ENCODE peak calls at places on chromosomes 7 and 10, in seven cellular contexts. I is fibroblast of lung, G is HepG2, K is mesenchymal stem cell, A is HCT116, V is neural progenitor cell, F is H9. W is an unnamed sample. For H3K9me3, the result is how much of the 10 kb centered on the place peaks cover.

GRCh38 chr7:155431711-155432110 is 26.2 kb upstream of the EN2 start:
- DNase-seq in K (no peak), F (no peak), G (no peak), V (no peak), A (no peak), I (no peak), W (no peak)

GRCh38 chr10:47283848-47284247 is 16.1 kb upstream of the GDF10 start:
- DNase-seq in A (no peak), V (no peak), K (no peak), G (no peak), I (no peak), F (no peak), W (no peak)

GRCh38 chr7:108211382-108212201 is 81.4 kb upstream of the LAMB4 start:
- DNase-seq in G (peak), V (no peak), F (peak), A (peak), K (peak), I (peak), W (peak)

GRCh38 chr7:26250239-26250638 is 41.4 kb upstream of the SNX10 start:
- DNase-seq in A (no peak), F (no peak), K (no peak), G (no peak), V (no peak), I (no peak), W (no peak)

GRCh38 chr10:8594711-8595110 is 540.2 kb downstream of the GATA3 start:
- DNase-seq in V (no peak), K (no peak), G (no peak), F (no peak), A (no peak), I (no peak), W (no peak)

GRCh38 chr10:102782698-102783540 is 39.2 kb downstream of the WBP1L start:
- DNase-seq in A (no peak), F (no peak), G (no peak), K (peak), V (no peak), I (peak), W (no peak)

GRCh38 chr10:5284311-5285057 is 80.3 kb upstream of the UCN3 start:
- DNase-seq in F (no peak), G (no peak), K (peak), V (no peak), A (no peak), I (peak), W (peak)

GRCh38 chr7:142807855-142808460 is 37.2 kb downstream of the PRSS2 start:
- DNase-seq in F (no peak), V (no peak), K (no peak), G (no peak), A (no peak), I (peak), W (peak)

GRCh38 chr7:130560972-130561371 is 69.1 kb downstream of the MEST start:
- DNase-seq in K (peak), G (peak), I (peak), A (peak), F (no peak), V (no peak), W (peak)

GRCh38 chr10:55146032-55146431 is 345.0 kb upstream of the PCDH15 start:
- DNase-seq in V (no peak), F (no peak), G (no peak), A (no peak), I (peak), K (peak), W (no peak)

GRCh38 chr10:5684971-5685763 is 529 bp downstream of the TASOR2 start:
- DNase-seq in F (peak), I (peak), G (peak), A (peak), V (peak), K (peak), W (peak)

GRCh38 chr10:113414481-113414990 is 138.3 kb upstream of the HABP2 start:
- DNase-seq in V (no peak), I (no peak), G (no peak), A (no peak), K (no peak), F (no peak), W (no peak)

GRCh38 chr10:123007558-123008378 is 827 bp downstream of the IKZF5 start:
- DNase-seq in F (peak), V (peak), G (peak), A (peak), I (peak), K (peak), W (peak)

DNA sequence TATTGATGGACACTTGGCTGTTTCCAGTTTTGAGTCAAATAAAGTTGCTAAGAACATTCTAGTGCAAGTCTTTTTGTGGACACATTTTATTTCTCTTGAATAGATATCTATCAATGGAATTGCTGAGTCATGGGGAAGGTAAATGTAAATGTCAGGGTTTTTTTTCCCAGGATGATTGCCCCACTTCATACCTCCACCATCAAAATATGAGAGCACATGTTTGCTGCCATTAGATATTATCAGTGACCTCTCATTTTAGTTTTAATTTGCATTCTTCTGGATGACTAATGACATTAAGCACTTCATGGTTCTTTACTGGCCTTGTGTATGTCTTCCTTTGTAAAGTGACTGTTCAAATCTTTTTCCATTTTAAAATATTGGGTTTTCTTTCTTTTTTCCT is 45.7 kb downstream of the PAPSS2 start:
- DNase-seq in G (no peak), I (peak), K (peak), A (no peak), F (no peak), V (no peak), W (peak)
- H3K4me2 ChIP-seq in G (no peak), I (peak), K (no peak), A (peak), F (no peak), V (no peak), W (no peak)

DNA sequence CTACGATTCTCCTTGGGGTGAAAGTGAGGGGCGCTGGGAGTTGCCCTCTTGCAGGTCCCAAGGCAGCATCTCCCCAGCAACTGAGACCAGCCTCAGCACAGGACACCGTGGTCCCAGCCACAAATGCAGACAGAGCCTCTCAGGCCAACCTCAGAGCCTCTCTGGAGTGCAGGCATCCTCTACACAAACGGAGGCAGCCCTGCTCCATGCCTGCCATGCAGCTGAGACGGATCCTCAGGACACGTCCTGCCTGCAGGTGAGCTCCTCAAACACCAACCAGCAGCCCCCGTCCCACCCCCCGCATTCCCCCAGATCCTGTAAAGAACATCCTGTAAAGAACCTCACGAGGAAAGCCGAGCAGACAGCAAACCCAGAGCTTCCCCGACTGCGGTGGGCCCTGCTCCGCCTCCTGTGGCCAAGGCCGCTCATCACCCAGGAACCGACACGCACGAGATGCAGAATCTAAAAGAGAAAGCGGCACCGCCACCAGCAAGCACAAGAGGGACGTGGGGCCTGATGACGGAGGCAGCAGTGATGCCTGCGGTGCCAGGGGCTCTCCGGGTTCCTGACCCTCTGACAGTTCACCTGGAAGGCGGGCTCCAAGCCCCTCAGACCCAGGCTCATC is 186.9 kb downstream of the PTPRN2 start:
- DNase-seq in K (no peak), I (no peak), A (no peak), V (no peak), G (no peak), F (no peak), W (no peak)
- H3K9me3 ChIP-seq in K (under half), I (under half), A (under half), V (under half), G (under half), F (under half), W (under half)

DNA sequence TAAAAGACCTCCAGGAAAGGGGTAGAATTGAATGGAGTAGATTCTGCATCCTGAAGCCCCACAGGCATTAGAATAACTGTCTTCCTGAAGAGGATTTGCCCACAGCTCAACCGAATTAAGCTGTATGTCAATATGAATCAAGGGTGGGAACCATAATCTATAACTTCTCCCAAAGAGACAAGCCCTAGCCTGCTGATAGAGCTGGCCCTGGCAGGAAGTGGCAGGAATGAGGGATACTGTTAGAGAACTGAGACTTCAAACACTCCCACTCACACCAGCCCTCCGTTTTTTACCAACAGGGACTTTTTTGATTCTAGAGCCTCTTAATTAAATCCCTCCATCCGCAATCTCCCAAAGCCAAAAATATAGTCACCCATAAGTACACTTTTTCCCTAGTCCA is 12.2 kb upstream of the DUSP5 start:
- DNase-seq in I (no peak), A (no peak), F (no peak), K (no peak), G (no peak), V (no peak), W (no peak)
- H2AFZ ChIP-seq in I (no peak), A (no peak), F (no peak), K (no peak), G (no peak), V (no peak), W (no peak)

GRCh38 chr10:95543459-95543858 is 17.7 kb downstream of the SORBS1 start:
- DNase-seq in A (no peak), K (no peak), I (no peak), G (no peak), V (no peak), F (no peak), W (no peak)
- H3K4me2 ChIP-seq in A (no peak), K (no peak), I (no peak), G (no peak), V (no peak), F (no peak), W (no peak)

DNA sequence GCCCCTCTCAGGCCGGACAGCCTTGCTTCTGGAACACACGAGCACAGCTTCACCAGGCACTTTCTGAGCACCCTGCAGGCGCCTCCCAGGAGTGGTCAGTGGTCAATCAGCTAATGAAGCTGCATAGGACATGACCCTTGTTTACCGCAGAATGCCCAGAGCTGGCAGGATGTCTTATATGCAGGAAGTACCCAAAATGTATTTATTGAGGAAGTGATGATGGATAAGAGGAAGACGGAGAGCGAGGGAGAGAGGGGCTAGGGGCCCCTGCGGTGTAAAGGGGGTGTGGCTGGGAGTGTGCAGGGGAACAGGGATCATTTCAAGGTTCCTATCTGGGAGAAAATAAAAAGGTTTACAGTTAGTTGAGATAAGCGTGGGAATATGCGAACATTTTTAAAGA is 3.3 kb downstream of the CYP2E1 start:
- DNase-seq in I (no peak), K (no peak), F (no peak), V (no peak), A (no peak), G (no peak), W (no peak)
- H3K9me3 ChIP-seq in I (under half), K (under half), F (half or more), V (under half), A (under half), G (under half), W (under half)

DNA sequence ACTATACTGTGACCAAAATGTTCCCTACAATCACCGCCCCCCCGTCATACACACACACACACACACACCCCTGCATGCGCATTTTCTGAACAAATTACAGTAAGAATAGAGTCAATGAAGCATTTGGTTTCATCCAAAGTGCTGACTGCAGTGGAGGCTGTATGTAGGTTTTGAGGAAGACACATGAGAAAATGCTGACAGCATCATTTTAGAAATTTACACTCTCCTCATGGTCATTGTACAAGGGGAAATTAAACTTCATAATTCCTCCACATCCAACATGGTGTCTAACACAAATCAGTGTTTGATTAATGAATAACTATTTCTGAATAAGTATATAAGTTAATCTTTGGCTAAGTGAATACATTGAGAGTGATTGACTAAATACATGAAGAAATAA is 1126.8 kb upstream of the PHF14 start:
- DNase-seq in V (no peak), G (no peak), I (no peak), K (no peak), A (no peak), F (no peak), W (no peak)
- H2AFZ ChIP-seq in V (no peak), G (no peak), I (no peak), K (no peak), A (no peak), F (no peak), W (no peak)

DNA sequence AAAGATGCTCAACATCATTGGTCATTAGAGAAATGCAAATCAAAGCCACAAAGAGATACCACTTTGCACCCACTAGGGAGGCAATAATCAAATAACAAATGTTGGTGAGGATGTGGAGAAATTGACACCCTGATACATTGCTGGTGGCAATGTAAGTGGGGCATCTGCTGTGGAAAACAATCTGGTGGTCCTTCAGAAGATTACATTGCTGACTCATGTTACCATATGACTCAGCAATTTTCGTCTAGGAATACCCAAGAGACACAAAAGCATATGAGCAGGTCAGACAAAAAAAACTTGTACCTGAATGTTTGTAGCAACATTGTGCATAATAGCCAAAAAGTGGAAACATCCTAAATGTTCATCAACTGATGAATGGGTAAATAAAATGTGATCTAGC is 4.9 kb upstream of the CLDN3 start:
- DNase-seq in I (peak), K (peak), V (no peak), A (no peak), F (no peak), G (no peak), W (no peak)
- H3K4me2 ChIP-seq in I (no peak), K (no peak), V (no peak), A (peak), F (no peak), G (no peak), W (peak)

DNA sequence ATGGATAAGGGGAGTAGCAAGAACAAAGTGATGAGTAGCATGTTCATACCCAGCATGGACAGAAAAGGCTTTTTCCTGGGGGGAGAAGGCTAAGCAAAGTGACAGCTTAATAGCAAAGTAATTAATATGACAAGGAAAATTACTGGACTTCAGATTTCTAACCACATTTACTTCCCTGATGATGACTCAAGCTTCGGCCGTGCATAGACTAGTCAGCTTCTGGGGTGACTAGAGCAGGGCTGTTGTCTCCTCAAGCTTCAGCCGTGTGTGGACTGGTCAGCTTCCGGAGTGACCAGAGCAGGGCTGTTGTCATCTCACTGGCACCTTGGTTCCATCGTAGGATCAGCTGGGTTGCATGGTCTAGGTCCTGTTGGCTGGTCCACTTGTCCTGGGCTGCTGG is 2.1 kb upstream of the ZNF117 start:
- DNase-seq in F (no peak), A (no peak), K (no peak), G (no peak), I (peak), V (no peak), W (no peak)
- H3K9me3 ChIP-seq in F (under half), A (under half), K (half or more), G (half or more), I (under half), V (under half), W (under half)

W was measured in PC-9.